ENCODE peak calls at places on chromosome 19, in four cellular contexts. One of them, this sample, is unnamed.

GRCh38 chr19:55116232-55117062 is 990 bp downstream of the PPP1R12C start:
- DNase-seq in HepG2: peak
- DNase-seq in GM12878: no peak
- DNase-seq in WTC11: no peak
- DNase-seq in this sample: peak

GRCh38 chr19:1296575-1297271 is 11.1 kb downstream of the EFNA2 start:
- DNase-seq in GM12878: no peak
- DNase-seq in HepG2: no peak
- DNase-seq in WTC11: no peak
- DNase-seq in this sample: no peak

GRCh38 chr19:8494158-8494557 is 8.3 kb downstream of the PRAM1 start:
- DNase-seq in GM12878: no peak
- DNase-seq in WTC11: no peak
- DNase-seq in HepG2: no peak
- DNase-seq in this sample: no peak

GRCh38 chr19:47243364-47243775 is 12.4 kb upstream of the BBC3 start:
- DNase-seq in GM12878: no peak
- DNase-seq in HepG2: no peak
- DNase-seq in WTC11: no peak
- DNase-seq in this sample: no peak

GRCh38 chr19:48696353-48697010 is 711 bp downstream of the FUT2 start:
- DNase-seq in GM12878: no peak
- DNase-seq in WTC11: peak
- DNase-seq in HepG2: no peak
- DNase-seq in this sample: no peak

GRCh38 chr19:11242864-11243797 is 3.7 kb downstream of the ANGPTL8 start:
- DNase-seq in WTC11: peak
- DNase-seq in GM12878: peak
- DNase-seq in HepG2: peak
- DNase-seq in this sample: peak

GRCh38 chr19:44845286-44845611 is 848 bp upstream of the NECTIN2 start:
- DNase-seq in GM12878: no peak
- DNase-seq in HepG2: no peak
- DNase-seq in WTC11: no peak
- DNase-seq in this sample: no peak

GRCh38 chr19:368624-369020 is 24.0 kb upstream of the MIER2 start:
- DNase-seq in GM12878: no peak
- DNase-seq in WTC11: no peak
- DNase-seq in HepG2: no peak
- DNase-seq in this sample: no peak

GRCh38 chr19:46727757-46728156 is 10.8 kb upstream of the PRKD2 start:
- DNase-seq in WTC11: no peak
- DNase-seq in HepG2: no peak
- DNase-seq in GM12878: no peak
- DNase-seq in this sample: no peak

GRCh38 chr19:35120898-35121297 is 5.3 kb downstream of the FXYD3 start:
- DNase-seq in WTC11: no peak
- DNase-seq in GM12878: no peak
- DNase-seq in HepG2: no peak
- DNase-seq in this sample: no peak

GRCh38 chr19:40229484-40229883 is 3.0 kb upstream of the CCNP start:
- DNase-seq in WTC11: no peak
- DNase-seq in HepG2: no peak
- DNase-seq in GM12878: no peak
- DNase-seq in this sample: no peak

GRCh38 chr19:1251233-1251502 is 2.8 kb downstream of the MIDN start:
- DNase-seq in WTC11: no peak
- DNase-seq in HepG2: peak
- DNase-seq in GM12878: no peak
- DNase-seq in this sample: no peak

GRCh38 chr19:52943134-52943883 is 19.4 kb downstream of the ZNF816 start:
- DNase-seq in HepG2: no peak
- DNase-seq in WTC11: no peak
- DNase-seq in GM12878: no peak
- DNase-seq in this sample: no peak

GRCh38 chr19:45526143-45526542 is 18.9 kb downstream of the VASP start:
- DNase-seq in HepG2: peak
- DNase-seq in WTC11: peak
- DNase-seq in GM12878: no peak
- DNase-seq in this sample: peak

GRCh38 chr19:4624733-4625362 is 14.5 kb upstream of the TNFAIP8L1 start:
- DNase-seq in GM12878: no peak
- DNase-seq in WTC11: peak
- DNase-seq in HepG2: peak
- DNase-seq in this sample: peak

GRCh38 chr19:14432817-14433453 is at the start of gene PKN1:
- DNase-seq in GM12878: no peak
- DNase-seq in WTC11: peak
- DNase-seq in HepG2: no peak
- DNase-seq in this sample: peak

GRCh38 chr19:51368366-51369282 is at the start of gene CLDND2:
- DNase-seq in GM12878: no peak
- DNase-seq in HepG2: no peak
- DNase-seq in WTC11: no peak
- DNase-seq in this sample: peak

GRCh38 chr19:10112037-10112751 is 701 bp downstream of the P2RY11 start:
- DNase-seq in WTC11: no peak
- DNase-seq in GM12878: no peak
- DNase-seq in HepG2: no peak
- DNase-seq in this sample: peak

GRCh38 chr19:56880592-56881190 is 40.2 kb upstream of the PEG3 start:
- DNase-seq in GM12878: no peak
- DNase-seq in WTC11: no peak
- DNase-seq in HepG2: peak
- DNase-seq in this sample: no peak

GRCh38 chr19:45440873-45441654 is 17.3 kb upstream of the ERCC1 start:
- DNase-seq in HepG2: no peak
- DNase-seq in GM12878: no peak
- DNase-seq in WTC11: no peak
- DNase-seq in this sample: peak

GRCh38 chr19:48659768-48660167 is 13.0 kb downstream of the NTN5 start:
- DNase-seq in GM12878: no peak
- DNase-seq in HepG2: no peak
- DNase-seq in WTC11: no peak
- DNase-seq in this sample: peak

GRCh38 chr19:51020988-51021651 is 1.6 kb upstream of the KLK10 start:
- DNase-seq in HepG2: peak
- DNase-seq in WTC11: no peak
- DNase-seq in GM12878: no peak
- DNase-seq in this sample: peak

GRCh38 chr19:8323781-8324185 is 2.5 kb downstream of the RPS28 start:
- DNase-seq in WTC11: no peak
- DNase-seq in HepG2: no peak
- DNase-seq in GM12878: no peak
- DNase-seq in this sample: peak

GRCh38 chr19:919157-920050 is 2.3 kb downstream of the KISS1R start:
- DNase-seq in WTC11: peak
- DNase-seq in HepG2: no peak
- DNase-seq in GM12878: no peak
- DNase-seq in this sample: no peak

GRCh38 chr19:14091086-14091884 is 734 bp upstream of the SAMD1 start:
- DNase-seq in HepG2: peak
- DNase-seq in WTC11: peak
- DNase-seq in GM12878: no peak
- DNase-seq in this sample: peak

GRCh38 chr19:49809155-49809986 is 3.7 kb downstream of the FUZ start:
- DNase-seq in GM12878: no peak
- DNase-seq in HepG2: peak
- DNase-seq in WTC11: peak
- DNase-seq in this sample: no peak

GRCh38 chr19:1266116-1266817 is 2.9 kb upstream of the CIRBP start:
- DNase-seq in WTC11: peak
- DNase-seq in HepG2: peak
- DNase-seq in GM12878: no peak
- DNase-seq in this sample: peak

GRCh38 chr19:16571283-16571682 is 932 bp downstream of the SLC35E1 start:
- DNase-seq in WTC11: no peak
- DNase-seq in GM12878: no peak
- DNase-seq in HepG2: peak
- DNase-seq in this sample: no peak

GRCh38 chr19:1284293-1284978 is 1.2 kb upstream of the EFNA2 start:
- DNase-seq in HepG2: no peak
- DNase-seq in GM12878: no peak
- DNase-seq in WTC11: no peak
- DNase-seq in this sample: no peak

GRCh38 chr19:50759886-50760285 is 10.4 kb upstream of the GPR32 start:
- DNase-seq in GM12878: no peak
- DNase-seq in HepG2: peak
- DNase-seq in WTC11: no peak
- DNase-seq in this sample: peak

GRCh38 chr19:11736696-11737095 is 2.0 kb downstream of the ZNF823 start:
- DNase-seq in GM12878: peak
- DNase-seq in WTC11: no peak
- DNase-seq in HepG2: no peak
- DNase-seq in this sample: peak

GRCh38 chr19:50308991-50309390 is 20.2 kb downstream of the KCNC3 start:
- DNase-seq in GM12878: no peak
- DNase-seq in HepG2: no peak
- DNase-seq in WTC11: no peak
- DNase-seq in this sample: no peak

DNA sequence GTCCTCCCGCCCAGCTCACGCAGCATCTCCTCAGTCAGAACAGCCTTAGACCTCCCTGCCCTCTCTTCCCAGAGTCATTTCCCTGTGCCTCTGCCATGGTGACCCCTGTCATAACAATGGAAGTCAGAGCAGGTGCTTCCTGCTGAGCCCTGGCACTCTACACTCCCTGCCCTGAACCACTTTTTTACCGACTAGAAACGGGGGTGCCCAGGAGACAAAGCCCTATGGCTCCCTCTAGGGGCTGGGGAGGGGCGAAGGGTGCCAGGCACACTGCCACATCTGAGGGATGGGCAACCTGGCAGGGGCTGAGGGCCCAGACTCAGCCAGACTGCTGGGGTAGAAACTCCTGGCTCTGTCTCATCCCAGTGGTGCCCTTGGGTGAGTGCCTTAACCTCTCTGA is 16.4 kb downstream of the ZNF574 start:
- DNase-seq in GM12878: no peak
- DNase-seq in HepG2: no peak
- DNase-seq in WTC11: peak
- DNase-seq in this sample: peak
- TF ChIP-seq TCF7 in GM12878: no peak
- TF ChIP-seq TCF7 in HepG2: no peak
- TF ChIP-seq TCF7 in WTC11: no peak
- TF ChIP-seq TCF7 in this sample: no peak

GRCh38 chr19:3224346-3225325 is at the start of gene CELF5:
- DNase-seq in WTC11: peak
- DNase-seq in HepG2: no peak
- DNase-seq in GM12878: no peak
- DNase-seq in this sample: peak
- TF ChIP-seq TCF7 in WTC11: no peak
- TF ChIP-seq TCF7 in HepG2: no peak
- TF ChIP-seq TCF7 in GM12878: no peak
- TF ChIP-seq TCF7 in this sample: no peak

GRCh38 chr19:38374332-38375097 is at the start of gene PSMD8:
- DNase-seq in HepG2: peak
- DNase-seq in WTC11: peak
- DNase-seq in GM12878: peak
- DNase-seq in this sample: peak

GRCh38 chr19:38370299-38370698 is 4.1 kb upstream of the PSMD8 start:
- DNase-seq in GM12878: no peak
- DNase-seq in HepG2: no peak
- DNase-seq in WTC11: no peak
- DNase-seq in this sample: peak

GRCh38 chr19:38373907-38374331 is 452 bp upstream of the PSMD8 start:
- DNase-seq in GM12878: no peak
- DNase-seq in WTC11: no peak
- DNase-seq in HepG2: no peak
- DNase-seq in this sample: no peak

GRCh38 chr19:38369584-38369983 is 4.8 kb upstream of the PSMD8 start:
- DNase-seq in GM12878: no peak
- DNase-seq in HepG2: no peak
- DNase-seq in WTC11: no peak
- DNase-seq in this sample: no peak

DNA sequence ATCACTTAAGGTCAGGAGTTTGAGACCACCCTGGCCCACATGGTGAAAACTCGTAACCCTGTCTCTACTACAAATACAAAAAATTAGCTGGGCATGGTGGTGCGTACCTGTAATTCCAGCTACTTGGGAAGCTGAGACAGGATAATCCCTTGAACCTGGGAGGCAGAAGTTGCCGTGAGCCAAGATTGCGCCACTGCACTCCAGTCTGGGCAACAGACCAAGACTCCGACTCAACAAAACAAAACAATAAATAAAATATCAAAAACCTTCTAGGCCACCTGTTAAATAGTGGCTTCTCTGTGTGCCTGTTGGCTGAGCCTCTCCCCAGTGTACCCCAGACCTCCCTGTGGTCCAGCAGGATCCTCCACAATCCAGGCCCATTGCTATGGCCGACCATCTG is 3.3 kb upstream of the PSMD8 start:
- DNase-seq in HepG2: no peak
- DNase-seq in GM12878: no peak
- DNase-seq in WTC11: no peak
- DNase-seq in this sample: no peak
- TF ChIP-seq TCF7 in HepG2: no peak
- TF ChIP-seq TCF7 in GM12878: no peak
- TF ChIP-seq TCF7 in WTC11: no peak
- TF ChIP-seq TCF7 in this sample: no peak

GRCh38 chr19:18531485-18531884 is 9.6 kb upstream of the ELL start:
- DNase-seq in HepG2: no peak
- DNase-seq in WTC11: no peak
- DNase-seq in GM12878: no peak
- DNase-seq in this sample: no peak
- TF ChIP-seq TCF7 in HepG2: no peak
- TF ChIP-seq TCF7 in WTC11: no peak
- TF ChIP-seq TCF7 in GM12878: no peak
- TF ChIP-seq TCF7 in this sample: no peak

GRCh38 chr19:33621811-33622504 is at the start of gene CHST8:
- DNase-seq in HepG2: no peak
- DNase-seq in GM12878: no peak
- DNase-seq in WTC11: peak
- DNase-seq in this sample: peak
- TF ChIP-seq TCF7 in HepG2: no peak
- TF ChIP-seq TCF7 in GM12878: no peak
- TF ChIP-seq TCF7 in WTC11: no peak
- TF ChIP-seq TCF7 in this sample: no peak